ENCODE peak calls at places on chromosome 1, in nine cellular contexts. Q is HFF-Myc, U is AG09319, O is astrocyte of the cerebellum, F is HCT116, Y is tibial nerve, L is Calu3, B is mucosa of descending colon, I is heart left ventricle. G is an unnamed sample.
A peak's percentile ranks its signal among the peaks of the same experiment; 100 is the strongest.

GRCh38 chr1:116771997-116772647 is 17.9 kb downstream of the CD2 start:
- DNase-seq in O (no peak), L (no peak), F (no peak), U (no peak), Q (no peak), I (no peak), Y (no peak), B (no peak), G (no peak)

GRCh38 chr1:21212126-21212525 is 35.4 kb upstream of the EIF4G3 start:
- DNase-seq in L (no peak), Q (no peak), U (no peak), F (no peak), I (no peak), B (no peak), O (no peak), Y (no peak), G (no peak)

GRCh38 chr1:24343412-24344089 is 24.4 kb downstream of the GRHL3 start:
- DNase-seq in F (no peak), Q (no peak), O (no peak), Y (no peak), I (no peak), L (no peak), B (no peak), U (no peak), G (no peak)

GRCh38 chr1:22784317-22784716 is 73.7 kb downstream of the EPHB2 start:
- DNase-seq in O (no peak), B (no peak), U (no peak), Q (no peak), Y (no peak), F (no peak), I (no peak), L (no peak), G (no peak)

GRCh38 chr1:226314055-226314454 is 5.1 kb upstream of the LIN9 start:
- DNase-seq in L (no peak), Q (no peak), F (no peak), Y (no peak), B (no peak), O (no peak), U (no peak), I (no peak), G (no peak)

GRCh38 chr1:118459871-118460270 is 274.8 kb upstream of the SPAG17 start:
- DNase-seq in F (no peak), B (no peak), Y (no peak), L (no peak), O (no peak), U (no peak), I (no peak), Q (no peak), G (no peak)

GRCh38 chr1:20399606-20400180 is 86.3 kb downstream of the CAMK2N1 start:
- DNase-seq in O (no peak), U (no peak), L (no peak), Q (no peak), F (no peak), I (no peak), B (no peak), Y (no peak), G (no peak)

GRCh38 chr1:67557731-67558448 is 127.1 kb upstream of the GADD45A start:
- DNase-seq in Y (no peak), Q (no peak), L (no peak), U (no peak), B (no peak), F (no peak), O (no peak), I (no peak), G (no peak)

GRCh38 chr1:209743145-209743482 is 12.7 kb upstream of the TRAF3IP3 start:
- DNase-seq in Q (no peak), O (peak; percentile 85), U (peak; percentile 8), F (no peak), Y (peak; percentile 26), I (peak; percentile 70), L (no peak), B (no peak), G (no peak)

GRCh38 chr1:51671527-51672325 is 54.8 kb downstream of the OSBPL9 start:
- DNase-seq in F (no peak), O (no peak), Y (no peak), B (no peak), Q (peak; percentile 58), I (no peak), L (no peak), U (no peak), G (no peak)

GRCh38 chr1:39671433-39671792 is 494 bp downstream of the NT5C1A start:
- DNase-seq in O (no peak), B (no peak), L (no peak), Q (no peak), U (no peak), I (peak; percentile 89), Y (no peak), F (no peak), G (no peak)

GRCh38 chr1:84668185-84668584 is 22.1 kb downstream of the SSX2IP start:
- DNase-seq in B (no peak), I (no peak), L (no peak), U (no peak), F (no peak), O (no peak), Q (no peak), Y (no peak), G (no peak)

GRCh38 chr1:33094971-33095604 is 14.1 kb downstream of the AZIN2 start:
- DNase-seq in U (peak; percentile 39), O (peak; percentile 59), I (no peak), Y (peak; percentile 45), Q (peak; percentile 67), B (no peak), F (peak; percentile 60), L (peak; percentile 76), G (peak; percentile 81)

GRCh38 chr1:84402060-84402459 is 3.8 kb downstream of the DNASE2B start:
- DNase-seq in F (no peak), B (no peak), O (no peak), U (no peak), I (no peak), L (no peak), Y (no peak), Q (no peak), G (no peak)

GRCh38 chr1:232876506-232877360 is 71.5 kb downstream of the MAP10 start:
- DNase-seq in B (no peak), U (no peak), L (no peak), I (no peak), O (no peak), Y (no peak), F (no peak), Q (no peak), G (no peak)

DNA sequence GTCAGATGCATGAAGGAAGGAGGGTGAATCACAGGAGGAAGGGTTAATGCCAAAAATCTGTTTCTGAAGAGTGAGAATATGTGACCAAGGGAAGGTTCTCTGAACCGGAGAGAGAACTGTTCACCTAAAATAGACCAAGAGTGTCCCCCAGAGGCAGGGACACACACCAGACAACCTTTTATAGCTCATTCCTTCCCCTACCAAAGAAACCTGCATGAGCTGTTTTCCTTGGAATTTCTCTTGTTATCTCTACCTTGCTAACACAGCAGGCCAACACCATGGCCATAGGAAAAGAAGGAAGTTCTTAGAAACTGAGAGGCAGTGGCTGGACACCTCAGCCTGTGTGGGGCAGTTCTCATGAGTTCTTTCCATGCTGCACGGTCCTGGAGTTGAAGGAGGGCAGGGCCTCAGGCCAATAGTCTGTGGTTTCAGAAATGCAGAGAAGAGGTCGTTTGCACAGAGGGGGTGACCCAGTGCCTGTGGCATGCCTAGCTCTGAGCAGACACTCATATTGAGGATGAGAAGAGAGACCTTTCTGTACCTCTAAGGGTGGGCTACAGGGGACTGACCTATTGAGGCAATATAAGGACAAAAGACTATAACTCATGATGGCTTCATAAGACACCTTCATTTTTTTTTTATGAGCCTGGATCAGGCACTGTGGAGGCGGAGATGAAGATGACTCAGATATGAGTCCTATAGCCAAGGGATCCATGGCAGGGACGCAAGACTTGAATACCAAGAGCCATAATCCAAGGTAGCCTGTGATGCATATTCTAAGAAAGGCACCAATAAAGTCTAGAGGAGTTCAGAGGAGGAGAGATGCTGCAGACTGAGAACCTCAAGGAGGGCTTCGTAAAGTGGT is 39.4 kb downstream of the IGFN1 start:
- DNase-seq in F (peak; percentile 15), I (no peak), Q (peak; percentile 12), O (no peak), Y (no peak), L (no peak), B (no peak), U (no peak), G (no peak)
- TF ChIP-seq CTCF in F (peak; percentile 41), I (no peak), Q (peak; percentile 22), O (peak; percentile 17), Y (no peak), L (no peak), B (no peak), U (no peak), G (no peak)

DNA sequence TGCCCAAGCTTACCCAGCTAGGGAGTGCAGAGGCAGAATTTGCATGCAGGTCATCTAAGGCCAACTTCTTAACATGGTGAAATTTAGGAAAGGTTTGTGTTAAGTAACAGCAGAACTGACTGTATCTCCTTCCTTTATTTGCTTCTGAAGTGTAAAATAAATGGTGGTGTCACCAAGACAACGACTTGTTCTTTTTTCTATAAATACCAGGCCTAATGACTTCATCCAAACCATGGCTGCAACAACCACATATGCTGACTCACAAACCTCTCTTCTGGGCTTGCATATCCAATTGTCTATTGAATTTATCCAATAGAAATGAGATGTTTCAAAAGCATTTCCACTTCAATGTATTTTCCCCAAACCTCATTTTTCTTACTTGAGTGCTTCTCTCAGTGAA is 19.1 kb downstream of the COL24A1 start:
- DNase-seq in O (peak; percentile 92), Y (no peak), L (no peak), I (no peak), U (no peak), F (no peak), B (no peak), Q (no peak), G (no peak)
- TF ChIP-seq CTCF in O (no peak), Y (no peak), L (no peak), I (no peak), U (no peak), F (no peak), B (no peak), Q (no peak), G (no peak)

DNA sequence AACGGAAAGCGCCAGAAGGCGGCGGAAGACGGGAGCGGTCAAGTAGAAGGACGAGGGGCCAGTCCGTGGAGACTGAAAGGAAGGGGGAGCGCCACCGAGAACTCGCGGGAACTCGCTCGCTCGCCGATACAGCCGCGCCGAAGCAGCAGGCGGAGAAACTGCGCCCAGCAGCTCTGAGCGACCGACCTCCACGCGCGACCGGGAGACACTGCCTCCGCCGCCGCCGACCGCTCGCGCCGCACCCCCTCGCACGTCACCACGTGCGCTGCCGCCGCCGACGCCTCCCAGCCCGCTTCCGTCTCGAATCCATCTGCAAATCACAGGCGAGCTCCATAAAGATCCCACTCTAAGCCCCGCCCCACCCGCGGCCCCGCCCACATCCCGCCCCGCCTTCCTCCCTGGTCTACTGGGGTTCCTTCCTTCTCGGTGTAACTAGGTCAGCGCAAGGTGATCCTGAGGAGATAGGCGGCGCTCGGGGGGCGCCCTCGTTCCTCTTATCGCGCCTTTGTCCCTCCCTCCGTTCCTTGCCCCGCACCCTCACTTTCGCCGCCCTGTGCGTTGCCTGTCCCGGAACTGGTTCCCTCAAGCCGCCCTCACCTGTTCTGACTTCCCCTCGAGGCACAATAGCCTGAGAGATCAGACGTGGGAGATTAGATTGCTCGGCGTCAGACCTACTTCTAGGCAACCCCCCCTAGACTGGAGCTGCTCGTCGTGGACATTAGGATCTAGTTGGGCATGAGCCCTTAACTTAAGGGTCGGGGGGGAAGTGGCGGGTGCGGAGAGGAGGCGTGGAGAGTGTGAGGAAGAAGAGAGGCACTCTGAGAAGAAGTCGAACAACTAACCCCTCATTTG is at the start of gene IVNS1ABP:
- DNase-seq in B (peak; percentile 98), Y (peak; percentile 91), I (peak; percentile 96), U (peak; percentile 76), F (peak; percentile 85), O (peak; percentile 76), Q (peak; percentile 70), L (peak; percentile 97), G (peak; percentile 84)
- TF ChIP-seq CTCF in B (no peak), Y (no peak), I (peak; percentile 37), U (no peak), F (peak; percentile 20), O (peak; percentile 8), Q (no peak), L (no peak), G (no peak)

GRCh38 chr1:18556364-18556763 is 74.3 kb upstream of the PAX7 start:
- DNase-seq in B (no peak), O (no peak), Y (no peak), I (no peak), U (no peak), L (peak; percentile 16), Q (no peak), F (peak; percentile 44), G (peak; percentile 26)
- TF ChIP-seq CTCF in B (no peak), O (peak; percentile 45), Y (no peak), I (peak; percentile 36), U (peak; percentile 34), L (peak; percentile 33), Q (peak; percentile 41), F (peak; percentile 58), G (peak; percentile 35)

G was measured in endothelial cell.